ENCODE peak calls at places on chromosomes 2 and 18, in eight cellular contexts. One of them, this sample, is unnamed.

GRCh38 chr2:130286983-130287655 is 55.6 kb upstream of the IMP4 start:
- DNase-seq in HT1080: no peak
- DNase-seq in hippocampal formation: no peak
- DNase-seq in stimulated activated CD8-positive, alpha-beta memory T cell treated with anti-CD3 and anti-CD28 coated beads, Interleukin-15, amount 100 ng/mL, for 24 hours: no peak
- DNase-seq in left kidney: no peak
- DNase-seq in Daoy: no peak
- DNase-seq in CD4-positive, alpha-beta T cell: no peak
- DNase-seq in AG08396: no peak
- DNase-seq in this sample: no peak

GRCh38 chr2:5176764-5177163 is 515.4 kb upstream of the SOX11 start:
- DNase-seq in HT1080: peak
- DNase-seq in hippocampal formation: no peak
- DNase-seq in stimulated activated CD8-positive, alpha-beta memory T cell treated with anti-CD3 and anti-CD28 coated beads, Interleukin-15, amount 100 ng/mL, for 24 hours: no peak
- DNase-seq in left kidney: no peak
- DNase-seq in Daoy: no peak
- DNase-seq in CD4-positive, alpha-beta T cell: no peak
- DNase-seq in AG08396: no peak
- DNase-seq in this sample: no peak

GRCh38 chr2:47043142-47043890 is 111.8 kb downstream of the STPG4 start:
- DNase-seq in HT1080: peak
- DNase-seq in hippocampal formation: no peak
- DNase-seq in stimulated activated CD8-positive, alpha-beta memory T cell treated with anti-CD3 and anti-CD28 coated beads, Interleukin-15, amount 100 ng/mL, for 24 hours: no peak
- DNase-seq in left kidney: peak
- DNase-seq in Daoy: peak
- DNase-seq in CD4-positive, alpha-beta T cell: no peak
- DNase-seq in AG08396: peak
- DNase-seq in this sample: peak

GRCh38 chr2:176826356-176826755 is 386.2 kb upstream of the HNRNPA3 start:
- DNase-seq in HT1080: no peak
- DNase-seq in hippocampal formation: no peak
- DNase-seq in stimulated activated CD8-positive, alpha-beta memory T cell treated with anti-CD3 and anti-CD28 coated beads, Interleukin-15, amount 100 ng/mL, for 24 hours: no peak
- DNase-seq in left kidney: no peak
- DNase-seq in Daoy: no peak
- DNase-seq in CD4-positive, alpha-beta T cell: no peak
- DNase-seq in AG08396: no peak
- DNase-seq in this sample: no peak

GRCh38 chr2:118832071-118832790 is 15.2 kb downstream of the EN1 start:
- DNase-seq in HT1080: no peak
- DNase-seq in hippocampal formation: no peak
- DNase-seq in stimulated activated CD8-positive, alpha-beta memory T cell treated with anti-CD3 and anti-CD28 coated beads, Interleukin-15, amount 100 ng/mL, for 24 hours: no peak
- DNase-seq in left kidney: no peak
- DNase-seq in Daoy: no peak
- DNase-seq in CD4-positive, alpha-beta T cell: no peak
- DNase-seq in AG08396: no peak
- DNase-seq in this sample: no peak

GRCh38 chr2:147061269-147061668 is 783.6 kb upstream of the ACVR2A start:
- DNase-seq in HT1080: no peak
- DNase-seq in hippocampal formation: no peak
- DNase-seq in stimulated activated CD8-positive, alpha-beta memory T cell treated with anti-CD3 and anti-CD28 coated beads, Interleukin-15, amount 100 ng/mL, for 24 hours: no peak
- DNase-seq in left kidney: no peak
- DNase-seq in Daoy: no peak
- DNase-seq in CD4-positive, alpha-beta T cell: no peak
- DNase-seq in AG08396: no peak
- DNase-seq in this sample: no peak

GRCh38 chr18:39773656-39774055 is 2181.4 kb upstream of the PIK3C3 start:
- DNase-seq in HT1080: no peak
- DNase-seq in hippocampal formation: no peak
- DNase-seq in stimulated activated CD8-positive, alpha-beta memory T cell treated with anti-CD3 and anti-CD28 coated beads, Interleukin-15, amount 100 ng/mL, for 24 hours: no peak
- DNase-seq in left kidney: no peak
- DNase-seq in Daoy: no peak
- DNase-seq in CD4-positive, alpha-beta T cell: no peak
- DNase-seq in AG08396: no peak
- DNase-seq in this sample: no peak

GRCh38 chr2:156476516-156477206 is 40.5 kb downstream of the GPD2 start:
- DNase-seq in HT1080: peak
- DNase-seq in hippocampal formation: peak
- DNase-seq in stimulated activated CD8-positive, alpha-beta memory T cell treated with anti-CD3 and anti-CD28 coated beads, Interleukin-15, amount 100 ng/mL, for 24 hours: no peak
- DNase-seq in left kidney: no peak
- DNase-seq in Daoy: peak
- DNase-seq in CD4-positive, alpha-beta T cell: no peak
- DNase-seq in AG08396: peak
- DNase-seq in this sample: no peak

GRCh38 chr2:32002406-32002805 is 8.4 kb downstream of the MEMO1 start:
- DNase-seq in HT1080: no peak
- DNase-seq in hippocampal formation: no peak
- DNase-seq in stimulated activated CD8-positive, alpha-beta memory T cell treated with anti-CD3 and anti-CD28 coated beads, Interleukin-15, amount 100 ng/mL, for 24 hours: no peak
- DNase-seq in left kidney: no peak
- DNase-seq in Daoy: no peak
- DNase-seq in CD4-positive, alpha-beta T cell: no peak
- DNase-seq in AG08396: no peak
- DNase-seq in this sample: no peak

GRCh38 chr2:46094689-46095088 is 202.5 kb upstream of the EPAS1 start:
- DNase-seq in HT1080: no peak
- DNase-seq in hippocampal formation: no peak
- DNase-seq in stimulated activated CD8-positive, alpha-beta memory T cell treated with anti-CD3 and anti-CD28 coated beads, Interleukin-15, amount 100 ng/mL, for 24 hours: no peak
- DNase-seq in left kidney: no peak
- DNase-seq in Daoy: no peak
- DNase-seq in CD4-positive, alpha-beta T cell: no peak
- DNase-seq in AG08396: no peak
- DNase-seq in this sample: no peak

GRCh38 chr2:133143649-133144048 is 424.6 kb downstream of the NCKAP5 start:
- DNase-seq in HT1080: no peak
- DNase-seq in hippocampal formation: no peak
- DNase-seq in stimulated activated CD8-positive, alpha-beta memory T cell treated with anti-CD3 and anti-CD28 coated beads, Interleukin-15, amount 100 ng/mL, for 24 hours: no peak
- DNase-seq in left kidney: no peak
- DNase-seq in Daoy: no peak
- DNase-seq in CD4-positive, alpha-beta T cell: no peak
- DNase-seq in AG08396: no peak
- DNase-seq in this sample: no peak

GRCh38 chr18:37986665-37987064 is 421.1 kb upstream of the CELF4 start:
- DNase-seq in HT1080: peak
- DNase-seq in hippocampal formation: no peak
- DNase-seq in stimulated activated CD8-positive, alpha-beta memory T cell treated with anti-CD3 and anti-CD28 coated beads, Interleukin-15, amount 100 ng/mL, for 24 hours: no peak
- DNase-seq in left kidney: no peak
- DNase-seq in Daoy: no peak
- DNase-seq in CD4-positive, alpha-beta T cell: no peak
- DNase-seq in AG08396: no peak
- DNase-seq in this sample: no peak